ENCODE peak calls at places on chromosomes 7 and 10, in four cellular contexts. U is cardiac muscle cell, M is SK-N-SH, K is HFFc6. V is an unnamed sample.
A peak's percentile ranks its signal among the peaks of the same experiment; 100 is the strongest.

GRCh38 chr10:131824371-131825149 is 76.2 kb upstream of the PPP2R2D start:
- DNase-seq in U (no peak), M (no peak), K (no peak), V (no peak)

GRCh38 chr10:122490786-122491680 is 29.7 kb downstream of the HTRA1 start:
- DNase-seq in U (peak; percentile 56), M (no peak), K (no peak), V (no peak)

GRCh38 chr7:41298343-41298875 is 404.5 kb downstream of the INHBA start:
- DNase-seq in U (no peak), M (no peak), K (no peak), V (no peak)

GRCh38 chr7:71272509-71273214 is 140.7 kb downstream of the GALNT17 start:
- DNase-seq in U (no peak), M (no peak), K (no peak), V (no peak)

GRCh38 chr10:74103560-74104248 is 46.9 kb downstream of the AP3M1 start:
- DNase-seq in U (peak; percentile 49), M (peak; percentile 36), K (peak; percentile 30), V (no peak)

GRCh38 chr7:149329787-149330334 is 67.9 kb downstream of the ZNF783 start:
- DNase-seq in U (no peak), M (no peak), K (no peak), V (no peak)

GRCh38 chr10:43136995-43137700 is 1.1 kb upstream of the CSGALNACT2 start:
- DNase-seq in U (peak; percentile 46), M (no peak), K (no peak), V (no peak)

GRCh38 chr7:30209951-30210350 is 74.4 kb upstream of the ZNRF2 start:
- DNase-seq in U (no peak), M (no peak), K (no peak), V (no peak)

GRCh38 chr7:27661776-27662489 is 750 bp downstream of the HIBADH start:
- DNase-seq in U (peak; percentile 21), M (peak; percentile 71), K (no peak), V (no peak)

GRCh38 chr10:129950651-129951050 is 13.4 kb downstream of the EBF3 start:
- DNase-seq in U (no peak), M (no peak), K (no peak), V (no peak)

GRCh38 chr10:125204400-125204799 is 44.0 kb upstream of the CTBP2 start:
- DNase-seq in U (no peak), M (peak; percentile 31), K (no peak), V (no peak)

DNA sequence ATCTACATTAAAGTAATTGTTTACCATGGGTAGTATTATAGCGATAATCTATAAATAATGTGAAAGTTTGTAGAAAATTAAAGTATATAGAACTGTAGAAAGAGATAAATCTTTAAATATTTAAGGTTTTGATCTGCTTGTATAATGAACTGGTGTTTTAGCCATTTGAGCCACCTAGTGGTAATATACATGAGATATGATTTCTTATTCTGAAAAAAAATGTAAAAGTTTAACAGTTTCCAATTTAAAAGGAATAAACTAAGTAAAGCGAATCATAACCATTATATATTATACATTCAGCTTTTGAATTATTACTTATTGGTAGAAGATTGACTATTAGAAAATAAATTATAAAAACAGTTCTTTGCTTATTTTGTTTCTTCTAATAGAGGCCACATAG is 91.2 kb downstream of the OTUD1 start:
- DNase-seq in U (peak; percentile 37), M (peak; percentile 9), K (no peak), V (no peak)
- TF ChIP-seq CTCF in U (peak; percentile 34), M (peak; percentile 70), K (peak; percentile 77), V (peak; percentile 27)

GRCh38 chr7:1449501-1449900 is 9.8 kb downstream of the MICALL2 start:
- DNase-seq in U (no peak), M (no peak), K (no peak), V (no peak)

GRCh38 chr7:1449951-1450350 is 9.3 kb downstream of the MICALL2 start:
- DNase-seq in U (no peak), M (no peak), K (no peak), V (no peak)

GRCh38 chr7:1450431-1450830 is 8.8 kb downstream of the MICALL2 start:
- DNase-seq in U (no peak), M (no peak), K (no peak), V (no peak)

GRCh38 chr7:1447551-1448244 is 11.6 kb downstream of the MICALL2 start:
- DNase-seq in U (peak; percentile 54), M (no peak), K (no peak), V (no peak)

DNA sequence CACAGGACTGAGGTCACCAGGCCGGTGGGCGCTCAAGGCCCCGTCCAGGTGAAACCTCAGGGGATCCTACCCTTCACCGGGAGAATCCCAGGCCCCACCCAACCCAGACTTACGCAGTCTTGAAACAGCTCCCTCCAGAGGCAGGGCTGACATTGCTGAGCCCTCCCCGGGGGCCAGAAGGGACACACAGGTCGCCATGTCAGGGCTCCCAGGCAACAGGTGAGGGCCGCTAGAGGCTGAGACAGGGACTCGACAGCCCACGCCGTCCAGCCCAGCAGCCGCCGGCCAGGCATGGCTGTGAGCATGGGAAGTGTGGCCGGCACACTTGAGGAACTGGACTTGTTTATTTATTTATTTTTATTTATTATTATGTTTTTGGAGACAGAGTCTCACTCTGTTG is 10.3 kb downstream of the MICALL2 start:
- DNase-seq in U (no peak), M (no peak), K (no peak), V (no peak)
- TF ChIP-seq CTCF in U (no peak), M (peak; percentile 27), K (peak; percentile 36), V (no peak)

DNA sequence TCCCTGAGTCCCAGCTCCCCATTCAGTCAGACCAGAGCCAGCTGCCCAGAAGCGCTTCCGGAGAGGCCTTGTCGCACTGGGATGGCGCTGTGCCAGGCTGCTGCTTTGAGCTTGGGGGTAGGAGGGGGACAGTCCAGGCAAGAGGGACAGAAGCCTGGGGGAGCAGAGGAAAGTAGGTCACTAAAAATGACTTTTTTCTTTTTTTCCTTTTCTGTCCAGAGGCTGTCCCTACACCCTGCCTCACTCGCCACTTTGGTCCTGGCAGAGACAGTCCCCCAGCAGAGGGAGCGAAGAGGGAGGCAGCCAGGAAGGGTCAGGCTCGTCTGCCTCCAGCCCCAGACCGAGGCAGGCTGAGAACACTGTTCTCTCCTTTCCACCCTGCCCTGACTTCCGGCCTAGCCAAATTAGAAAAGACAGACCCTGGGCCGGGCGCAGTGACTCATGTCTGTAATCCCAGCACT is 15.8 kb upstream of the TRIM8 start:
- DNase-seq in U (peak; percentile 47), M (peak; percentile 89), K (no peak), V (no peak)
- TF ChIP-seq CTCF in U (peak; percentile 26), M (peak; percentile 34), K (no peak), V (no peak)

DNA sequence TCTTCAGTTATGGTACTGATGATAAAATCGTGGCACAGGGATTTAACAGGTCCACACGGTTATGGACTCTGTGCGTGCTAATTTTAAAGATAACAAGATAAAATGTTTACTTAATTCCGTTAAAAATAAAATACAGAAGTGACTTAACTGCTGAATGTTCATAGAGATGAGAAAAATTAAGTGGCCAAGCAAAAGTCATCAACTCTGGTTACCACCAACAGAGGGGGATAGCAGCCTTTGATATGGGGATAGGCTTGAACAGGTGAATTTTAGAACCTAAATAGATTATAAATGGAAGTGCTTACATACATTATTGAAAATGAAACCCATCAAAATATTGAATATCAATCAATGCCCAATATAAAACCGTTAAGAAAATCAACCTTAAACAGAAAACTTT is 245.0 kb downstream of the WDR37 start:
- DNase-seq in U (no peak), M (no peak), K (no peak), V (no peak)
- TF ChIP-seq CTCF in U (no peak), M (no peak), K (no peak), V (no peak)

GRCh38 chr10:27783660-27784059 is 38.0 kb upstream of the MKX start:
- DNase-seq in U (peak; percentile 8), M (no peak), K (peak; percentile 78), V (peak; percentile 60)
- TF ChIP-seq CTCF in U (no peak), M (peak; percentile 21), K (peak; percentile 82), V (peak; percentile 83)

GRCh38 chr7:128266891-128267839 is 26.1 kb downstream of the LEP start:
- DNase-seq in U (peak; percentile 87), M (peak; percentile 90), K (peak; percentile 72), V (peak; percentile 29)
- TF ChIP-seq CTCF in U (peak; percentile 27), M (peak; percentile 34), K (no peak), V (peak; percentile 19)

V was measured in AG09309.